ENCODE peak calls at places on chromosomes 16 and 17, in eight cellular contexts. E is mucosa of descending colon, X is GM06990, Y is HFF-Myc, B is tibial artery, F is PC-9, D is neural progenitor cell, I is ovary. N is an unnamed sample.

GRCh38 chr17:27575912-27576252 is 55.1 kb upstream of the LGALS9 start:
- DNase-seq in E (no peak), X (no peak), Y (no peak), B (no peak), F (no peak), D (no peak), I (no peak), N (no peak)

GRCh38 chr17:43753488-43754129 is 5.0 kb downstream of the SOST start:
- DNase-seq in E (no peak), X (no peak), Y (no peak), B (no peak), F (peak), D (no peak), I (no peak), N (peak)

GRCh38 chr16:50251375-50252081 is 14.8 kb upstream of the ADCY7 start:
- DNase-seq in E (no peak), X (no peak), Y (no peak), B (no peak), F (no peak), D (no peak), I (no peak), N (peak)

GRCh38 chr17:37458805-37459204 is 30.9 kb upstream of the DUSP14 start:
- DNase-seq in E (no peak), X (no peak), Y (no peak), B (no peak), F (no peak), D (no peak), I (no peak), N (peak)

GRCh38 chr17:73292031-73292531 is 19.7 kb downstream of the CDC42EP4 start:
- DNase-seq in E (no peak), X (no peak), Y (no peak), B (peak), F (peak), D (no peak), I (no peak), N (peak)

GRCh38 chr16:21996923-21997692 is 3.8 kb downstream of the PDZD9 start:
- DNase-seq in E (no peak), X (no peak), Y (no peak), B (no peak), F (no peak), D (no peak), I (no peak), N (no peak)

GRCh38 chr16:50709980-50710379 is 16.6 kb downstream of the NOD2 start:
- DNase-seq in E (no peak), X (no peak), Y (no peak), B (no peak), F (no peak), D (no peak), I (no peak), N (no peak)

GRCh38 chr17:66542183-66542966 is 240.0 kb downstream of the PRKCA start:
- DNase-seq in E (no peak), X (no peak), Y (no peak), B (no peak), F (no peak), D (no peak), I (no peak), N (peak)

GRCh38 chr16:86819523-86819887 is 241.2 kb downstream of the FOXL1 start:
- DNase-seq in E (no peak), X (no peak), Y (no peak), B (no peak), F (no peak), D (no peak), I (no peak), N (no peak)

GRCh38 chr17:4195306-4195705 is 52.3 kb downstream of the CYB5D2 start:
- DNase-seq in E (no peak), X (no peak), Y (no peak), B (no peak), F (no peak), D (no peak), I (no peak), N (peak)

GRCh38 chr16:24522751-24523150 is 16.6 kb upstream of the RBBP6 start:
- DNase-seq in E (no peak), X (no peak), Y (no peak), B (no peak), F (no peak), D (no peak), I (no peak), N (no peak)

GRCh38 chr17:71828182-71828596 is 292.6 kb upstream of the SOX9 start:
- DNase-seq in E (no peak), X (no peak), Y (no peak), B (no peak), F (no peak), D (peak), I (no peak), N (peak)

GRCh38 chr16:19696312-19696711 is 21.7 kb downstream of the KNOP1 start:
- DNase-seq in E (peak), X (no peak), Y (peak), B (peak), F (peak), D (no peak), I (peak), N (peak)

GRCh38 chr17:42266462-42266861 is 9.7 kb downstream of the STAT5B start:
- DNase-seq in E (no peak), X (no peak), Y (no peak), B (no peak), F (no peak), D (no peak), I (no peak), N (no peak)

GRCh38 chr16:27924411-27925118 is 138.9 kb downstream of the GSG1L start:
- DNase-seq in E (no peak), X (no peak), Y (no peak), B (no peak), F (no peak), D (peak), I (no peak), N (no peak)

GRCh38 chr17:17593222-17593620 is 1.7 kb upstream of the PEMT start:
- DNase-seq in E (no peak), X (no peak), Y (no peak), B (no peak), F (no peak), D (no peak), I (no peak), N (no peak)

GRCh38 chr16:66427871-66428681 is 981 bp downstream of the BEAN1 start:
- DNase-seq in E (no peak), X (no peak), Y (no peak), B (no peak), F (no peak), D (peak), I (no peak), N (no peak)

GRCh38 chr16:12901597-12902436 is at the start of gene SHISA9:
- DNase-seq in E (no peak), X (no peak), Y (no peak), B (no peak), F (no peak), D (peak), I (no peak), N (peak)

GRCh38 chr16:84916850-84917249 is 94.5 kb downstream of the ZDHHC7 start:
- DNase-seq in E (no peak), X (no peak), Y (no peak), B (no peak), F (no peak), D (no peak), I (no peak), N (no peak)

GRCh38 chr16:6453742-6454141 is 878.9 kb upstream of the RBFOX1 start:
- DNase-seq in E (no peak), X (no peak), Y (no peak), B (no peak), F (no peak), D (no peak), I (no peak), N (no peak)

GRCh38 chr17:63963123-63963522 is 9.6 kb downstream of the SCN4A start:
- DNase-seq in E (no peak), X (no peak), Y (no peak), B (no peak), F (no peak), D (no peak), I (no peak), N (no peak)

GRCh38 chr17:67132366-67132765 is 88.0 kb downstream of the CACNG1 start:
- DNase-seq in E (no peak), X (no peak), Y (no peak), B (no peak), F (no peak), D (no peak), I (no peak), N (no peak)

GRCh38 chr16:69620564-69620963 is 54.8 kb downstream of the NFAT5 start:
- DNase-seq in E (no peak), X (no peak), Y (no peak), B (no peak), F (no peak), D (no peak), I (no peak), N (peak)

GRCh38 chr17:30921544-30922196 is at the start of gene ADAP2:
- DNase-seq in E (peak), X (peak), Y (no peak), B (peak), F (peak), D (peak), I (no peak), N (no peak)

GRCh38 chr17:73010414-73010813 is 82.1 kb downstream of the SLC39A11 start:
- DNase-seq in E (no peak), X (no peak), Y (no peak), B (no peak), F (no peak), D (no peak), I (no peak), N (no peak)

GRCh38 chr17:38616361-38616760 is 10.6 kb upstream of the SRCIN1 start:
- DNase-seq in E (no peak), X (no peak), Y (no peak), B (no peak), F (no peak), D (peak), I (no peak), N (no peak)

GRCh38 chr16:57920215-57920890 is 50.6 kb downstream of the CNGB1 start:
- DNase-seq in E (no peak), X (no peak), Y (no peak), B (no peak), F (no peak), D (no peak), I (no peak), N (no peak)

GRCh38 chr17:65020284-65020683 is 36.3 kb downstream of the GNA13 start:
- DNase-seq in E (no peak), X (no peak), Y (peak), B (no peak), F (no peak), D (no peak), I (no peak), N (peak)

GRCh38 chr17:13480877-13481276 is 120.9 kb downstream of the HS3ST3A1 start:
- DNase-seq in E (no peak), X (no peak), Y (no peak), B (no peak), F (no peak), D (no peak), I (no peak), N (no peak)

GRCh38 chr17:17021194-17021863 is 20.9 kb upstream of the MPRIP start:
- DNase-seq in E (peak), X (no peak), Y (no peak), B (peak), F (peak), D (peak), I (no peak), N (peak)

GRCh38 chr17:49691086-49691676 is 13.3 kb upstream of the SPOP start:
- DNase-seq in E (no peak), X (no peak), Y (no peak), B (peak), F (no peak), D (no peak), I (no peak), N (no peak)

GRCh38 chr17:78884876-78885667 is 17.9 kb downstream of the CEP295NL start:
- DNase-seq in E (no peak), X (no peak), Y (no peak), B (no peak), F (no peak), D (no peak), I (peak), N (no peak)

GRCh38 chr17:61313515-61314326 is 85.9 kb upstream of the TBX2 start:
- DNase-seq in E (no peak), X (no peak), Y (no peak), B (no peak), F (no peak), D (no peak), I (no peak), N (no peak)

GRCh38 chr17:61409301-61410099 is 9.9 kb downstream of the TBX2 start:
- DNase-seq in E (peak), X (peak), Y (no peak), B (peak), F (peak), D (peak), I (peak), N (peak)

GRCh38 chr16:55569025-55569424 is 2.5 kb downstream of the CAPNS2 start:
- DNase-seq in E (no peak), X (no peak), Y (no peak), B (no peak), F (no peak), D (no peak), I (no peak), N (peak)

GRCh38 chr16:88920618-88921602 is 54.5 kb upstream of the PABPN1L start:
- DNase-seq in E (peak), X (no peak), Y (peak), B (peak), F (peak), D (no peak), I (no peak), N (peak)

GRCh38 chr16:76201385-76201784 is 75.8 kb upstream of the CNTNAP4 start:
- DNase-seq in E (no peak), X (no peak), Y (no peak), B (no peak), F (no peak), D (no peak), I (no peak), N (no peak)

GRCh38 chr16:57612494-57612893 is 15.9 kb upstream of the ADGRG1 start:
- DNase-seq in E (no peak), X (no peak), Y (no peak), B (no peak), F (no peak), D (no peak), I (no peak), N (no peak)

GRCh38 chr17:78172284-78173024 is 4.1 kb downstream of the SYNGR2 start:
- DNase-seq in E (peak), X (no peak), Y (no peak), B (peak), F (peak), D (no peak), I (peak), N (no peak)

GRCh38 chr17:82003411-82004381 is 19.0 kb downstream of the CENPX start:
- DNase-seq in E (no peak), X (no peak), Y (peak), B (peak), F (peak), D (no peak), I (peak), N (peak)
- H3K4me3 ChIP-seq in E (no peak), X (no peak), Y (no peak), B (no peak), F (no peak), D (no peak), I (no peak), N (no peak)

GRCh38 chr17:80023261-80024205 is 12.1 kb downstream of the TBC1D16 start:
- DNase-seq in E (peak), X (no peak), Y (no peak), B (no peak), F (no peak), D (peak), I (peak), N (peak)
- TF ChIP-seq CTCF in E (no peak), X (no peak), Y (no peak), B (no peak), F (no peak), D (no peak), I (no peak), N (no peak)

GRCh38 chr17:75550139-75550465 is 24.6 kb downstream of the LLGL2 start:
- DNase-seq in E (no peak), X (no peak), Y (no peak), B (no peak), F (no peak), D (peak), I (no peak), N (no peak)
- H3K4me3 ChIP-seq in E (no peak), X (no peak), Y (no peak), B (no peak), F (peak), D (peak), I (no peak), N (no peak)

DNA sequence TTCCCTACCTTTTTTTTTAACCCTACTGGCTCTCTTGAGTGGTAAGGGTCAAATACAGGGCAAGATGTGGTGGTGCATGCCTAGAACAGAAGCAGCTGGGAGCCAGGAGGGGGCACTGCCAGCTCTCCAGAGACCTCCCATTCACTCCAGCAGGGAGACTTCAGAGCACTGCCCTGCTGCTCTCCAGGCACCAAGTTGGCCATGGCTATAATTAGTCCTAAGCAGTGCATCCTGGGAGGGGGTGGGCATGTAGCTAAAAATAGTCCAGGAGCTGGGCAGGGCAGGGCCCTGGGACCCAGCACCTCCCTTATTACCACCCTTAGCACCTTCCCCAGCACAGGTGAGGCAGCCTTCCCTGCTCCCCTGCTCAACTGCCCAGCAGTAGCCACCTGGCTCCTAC is 3.5 kb downstream of the CORO6 start:
- DNase-seq in E (no peak), X (no peak), Y (no peak), B (peak), F (no peak), D (peak), I (no peak), N (peak)
- TF ChIP-seq CTCF in E (no peak), X (peak), Y (peak), B (peak), F (no peak), D (peak), I (no peak), N (peak)

DNA sequence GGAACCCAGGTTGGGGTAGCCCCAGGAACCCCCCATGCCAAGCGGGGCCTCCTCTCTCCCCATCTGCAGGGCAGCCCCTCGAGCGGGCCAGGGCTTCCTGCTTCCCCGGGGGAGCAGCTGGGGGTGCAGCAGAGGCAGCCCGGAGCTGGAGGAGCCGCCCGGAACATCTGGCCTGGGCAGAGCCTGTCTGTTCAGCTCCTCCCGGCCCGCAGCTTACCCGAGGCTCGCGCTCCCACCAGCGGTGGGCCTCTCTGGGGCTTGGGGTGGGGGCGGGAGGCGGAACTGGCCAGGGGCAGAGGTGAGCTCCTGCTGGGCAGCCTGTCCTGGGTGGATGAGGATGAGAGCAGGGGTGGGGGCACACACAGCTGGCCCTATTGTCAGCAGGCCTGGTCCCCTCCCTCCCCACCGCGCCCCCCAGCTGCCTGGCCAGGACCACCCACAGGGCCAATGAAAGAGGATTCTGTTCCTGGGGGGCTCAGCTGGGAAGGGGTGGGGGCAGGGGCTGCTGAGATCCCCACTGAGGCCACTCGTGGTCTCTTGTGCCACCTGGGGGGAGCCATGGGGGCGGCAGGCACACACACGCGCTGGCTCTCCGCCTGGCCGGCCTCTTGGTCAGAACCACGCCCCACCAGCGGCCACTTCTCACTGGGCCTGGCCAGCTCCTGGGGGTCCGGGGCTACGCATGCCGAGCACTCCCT is 34.7 kb downstream of the BAHCC1 start:
- DNase-seq in E (no peak), X (no peak), Y (no peak), B (no peak), F (no peak), D (peak), I (peak), N (peak)
- H3K4me3 ChIP-seq in E (no peak), X (no peak), Y (no peak), B (peak), F (no peak), D (no peak), I (peak), N (no peak)

GRCh38 chr16:9090101-9090959 is 1.1 kb upstream of the HAPSTR1 start:
- DNase-seq in E (peak), X (peak), Y (no peak), B (peak), F (no peak), D (peak), I (peak), N (no peak)
- TF ChIP-seq CTCF in E (no peak), X (peak), Y (no peak), B (no peak), F (no peak), D (no peak), I (no peak), N (no peak)

DNA sequence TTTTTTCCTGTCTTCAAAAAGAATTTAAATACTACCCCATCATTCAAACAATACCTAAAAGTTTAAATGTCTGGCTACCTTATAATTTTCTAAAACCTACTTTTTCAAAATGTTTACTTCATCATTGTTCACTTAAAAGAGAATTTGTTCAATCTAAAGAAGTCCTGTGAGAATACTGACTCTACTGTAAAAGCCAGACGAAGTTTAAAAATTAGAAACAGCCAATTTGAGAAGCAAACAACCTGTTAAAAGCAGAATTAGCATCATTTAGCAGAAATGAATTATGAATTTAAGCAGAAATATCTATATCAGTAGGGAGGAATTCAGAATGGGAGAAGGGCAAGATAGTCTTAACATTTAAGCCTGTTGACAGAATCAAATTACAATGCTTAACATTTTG is 2.1 kb downstream of the SKA2 start:
- DNase-seq in E (no peak), X (no peak), Y (no peak), B (no peak), F (no peak), D (no peak), I (no peak), N (no peak)
- H3K4me3 ChIP-seq in E (no peak), X (peak), Y (peak), B (no peak), F (peak), D (peak), I (no peak), N (no peak)

DNA sequence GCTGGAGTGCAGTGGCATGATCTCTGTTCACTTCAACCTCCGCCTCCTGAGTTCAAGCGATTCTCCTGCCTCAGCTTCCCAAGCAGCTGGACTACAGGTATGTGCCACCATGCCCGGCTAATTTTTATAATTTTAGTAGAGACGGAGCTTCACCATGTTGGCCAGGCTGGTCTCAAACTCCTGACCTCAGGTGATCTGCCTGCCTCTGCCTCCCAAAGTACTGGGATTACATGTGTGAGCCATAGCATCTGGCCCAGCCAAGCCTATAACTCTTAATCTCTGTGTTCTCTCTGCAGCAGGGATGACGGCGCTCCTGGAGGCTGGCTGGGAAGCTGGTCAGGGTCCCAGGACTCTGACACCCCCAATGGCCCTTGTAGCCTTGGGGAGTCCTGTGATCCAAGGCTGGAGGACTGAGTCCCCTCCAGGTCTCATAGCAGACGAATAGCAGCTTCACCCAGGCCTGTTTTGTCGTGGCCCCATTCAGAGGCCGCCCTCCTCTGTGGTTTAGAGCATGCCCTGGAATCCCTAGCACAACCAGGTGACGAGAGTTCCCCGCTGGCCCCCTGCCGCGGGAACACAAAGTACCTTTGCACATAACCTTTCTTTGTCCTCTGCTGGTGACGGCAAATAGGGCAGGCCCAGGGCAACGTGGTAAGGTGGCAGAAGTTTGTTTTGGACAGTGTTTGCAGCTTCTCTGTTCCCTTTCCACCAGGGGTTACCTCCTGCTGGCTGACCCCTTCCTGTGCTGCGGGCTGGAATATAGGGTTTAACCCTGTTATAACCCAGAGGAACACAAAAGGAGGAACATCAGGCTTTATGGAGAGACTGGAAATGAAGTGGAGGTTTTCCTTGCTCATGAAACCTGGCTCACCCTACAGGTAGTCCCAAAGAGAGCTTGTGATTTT is 43.0 kb upstream of the TOB1 start:
- DNase-seq in E (peak), X (no peak), Y (no peak), B (no peak), F (no peak), D (peak), I (no peak), N (no peak)
- TF ChIP-seq CTCF in E (no peak), X (no peak), Y (no peak), B (no peak), F (no peak), D (no peak), I (no peak), N (no peak)

GRCh38 chr17:40069751-40070643 is 7.2 kb downstream of the THRA start:
- DNase-seq in E (peak), X (no peak), Y (no peak), B (no peak), F (peak), D (no peak), I (peak), N (no peak)
- H3K4me3 ChIP-seq in E (no peak), X (no peak), Y (peak), B (peak), F (no peak), D (no peak), I (peak), N (no peak)